ENCODE peak calls at places on chromosome 14, in nine cellular contexts. One of them, this sample, is unnamed.

GRCh38 chr14:100486025-100486828 is 101.0 kb downstream of the BEGAIN start:
- DNase-seq in EL: peak; percentile 89
- DNase-seq in endothelial cell: peak; percentile 87
- DNase-seq in activated T-cell treated with anti-CD3 and anti-CD28 coated beads, Interleukin-2, amount 50 U/mL, for 72 hours: peak; percentile 61
- DNase-seq in COR-L47: peak; percentile 91
- DNase-seq in activated CD4-positive, CD25-positive, alpha-beta regulatory T cell: no peak
- DNase-seq in body of pancreas: peak; percentile 75
- DNase-seq in fibroblast of mammary gland: peak; percentile 86
- DNase-seq in activated CD4-positive, alpha-beta T cell treated with anti-CD3 and anti-CD28 coated beads, Interleukin-2, amount 10 ng/mL, durations not matched to agents 7 days and 5 days: peak; percentile 82
- DNase-seq in this sample: peak; percentile 39

GRCh38 chr14:104109731-104110361 is 24.3 kb downstream of the ASPG start:
- DNase-seq in EL: no peak
- DNase-seq in body of pancreas: peak; percentile 4
- DNase-seq in activated CD4-positive, CD25-positive, alpha-beta regulatory T cell: no peak
- DNase-seq in activated T-cell treated with anti-CD3 and anti-CD28 coated beads, Interleukin-2, amount 50 U/mL, for 72 hours: no peak
- DNase-seq in COR-L47: no peak
- DNase-seq in fibroblast of mammary gland: no peak
- DNase-seq in endothelial cell: no peak
- DNase-seq in activated CD4-positive, alpha-beta T cell treated with anti-CD3 and anti-CD28 coated beads, Interleukin-2, amount 10 ng/mL, durations not matched to agents 7 days and 5 days: no peak
- DNase-seq in this sample: no peak

GRCh38 chr14:102223682-102224081 is 81.3 kb downstream of the MOK start:
- DNase-seq in EL: no peak
- DNase-seq in activated T-cell treated with anti-CD3 and anti-CD28 coated beads, Interleukin-2, amount 50 U/mL, for 72 hours: no peak
- DNase-seq in activated CD4-positive, alpha-beta T cell treated with anti-CD3 and anti-CD28 coated beads, Interleukin-2, amount 10 ng/mL, durations not matched to agents 7 days and 5 days: no peak
- DNase-seq in body of pancreas: no peak
- DNase-seq in COR-L47: no peak
- DNase-seq in endothelial cell: no peak
- DNase-seq in activated CD4-positive, CD25-positive, alpha-beta regulatory T cell: no peak
- DNase-seq in fibroblast of mammary gland: no peak
- DNase-seq in this sample: no peak

GRCh38 chr14:90293766-90294471 is 37.6 kb downstream of the PSMC1 start:
- DNase-seq in EL: no peak
- DNase-seq in activated T-cell treated with anti-CD3 and anti-CD28 coated beads, Interleukin-2, amount 50 U/mL, for 72 hours: no peak
- DNase-seq in activated CD4-positive, CD25-positive, alpha-beta regulatory T cell: no peak
- DNase-seq in endothelial cell: no peak
- DNase-seq in COR-L47: no peak
- DNase-seq in fibroblast of mammary gland: no peak
- DNase-seq in body of pancreas: no peak
- DNase-seq in activated CD4-positive, alpha-beta T cell treated with anti-CD3 and anti-CD28 coated beads, Interleukin-2, amount 10 ng/mL, durations not matched to agents 7 days and 5 days: no peak
- DNase-seq in this sample: no peak

GRCh38 chr14:69017706-69018105 is 38.6 kb upstream of the ACTN1 start:
- DNase-seq in EL: no peak
- DNase-seq in endothelial cell: no peak
- DNase-seq in fibroblast of mammary gland: no peak
- DNase-seq in activated CD4-positive, alpha-beta T cell treated with anti-CD3 and anti-CD28 coated beads, Interleukin-2, amount 10 ng/mL, durations not matched to agents 7 days and 5 days: no peak
- DNase-seq in COR-L47: no peak
- DNase-seq in body of pancreas: no peak
- DNase-seq in activated T-cell treated with anti-CD3 and anti-CD28 coated beads, Interleukin-2, amount 50 U/mL, for 72 hours: no peak
- DNase-seq in activated CD4-positive, CD25-positive, alpha-beta regulatory T cell: no peak
- DNase-seq in this sample: no peak

GRCh38 chr14:83053022-83053710 is 1519.5 kb upstream of the SEL1L start:
- DNase-seq in body of pancreas: no peak
- DNase-seq in endothelial cell: no peak
- DNase-seq in EL: no peak
- DNase-seq in activated CD4-positive, alpha-beta T cell treated with anti-CD3 and anti-CD28 coated beads, Interleukin-2, amount 10 ng/mL, durations not matched to agents 7 days and 5 days: no peak
- DNase-seq in activated T-cell treated with anti-CD3 and anti-CD28 coated beads, Interleukin-2, amount 50 U/mL, for 72 hours: no peak
- DNase-seq in activated CD4-positive, CD25-positive, alpha-beta regulatory T cell: no peak
- DNase-seq in fibroblast of mammary gland: no peak
- DNase-seq in COR-L47: no peak
- DNase-seq in this sample: no peak

GRCh38 chr14:90378249-90378648 is 18.6 kb upstream of the CALM1 start:
- DNase-seq in COR-L47: no peak
- DNase-seq in EL: no peak
- DNase-seq in endothelial cell: no peak
- DNase-seq in fibroblast of mammary gland: no peak
- DNase-seq in body of pancreas: no peak
- DNase-seq in activated CD4-positive, CD25-positive, alpha-beta regulatory T cell: no peak
- DNase-seq in activated T-cell treated with anti-CD3 and anti-CD28 coated beads, Interleukin-2, amount 50 U/mL, for 72 hours: no peak
- DNase-seq in activated CD4-positive, alpha-beta T cell treated with anti-CD3 and anti-CD28 coated beads, Interleukin-2, amount 10 ng/mL, durations not matched to agents 7 days and 5 days: no peak
- DNase-seq in this sample: no peak

GRCh38 chr14:66396165-66396564 is 90.0 kb upstream of the CCDC196 start:
- DNase-seq in body of pancreas: no peak
- DNase-seq in fibroblast of mammary gland: no peak
- DNase-seq in EL: no peak
- DNase-seq in endothelial cell: no peak
- DNase-seq in COR-L47: no peak
- DNase-seq in activated T-cell treated with anti-CD3 and anti-CD28 coated beads, Interleukin-2, amount 50 U/mL, for 72 hours: no peak
- DNase-seq in activated CD4-positive, alpha-beta T cell treated with anti-CD3 and anti-CD28 coated beads, Interleukin-2, amount 10 ng/mL, durations not matched to agents 7 days and 5 days: no peak
- DNase-seq in activated CD4-positive, CD25-positive, alpha-beta regulatory T cell: no peak
- DNase-seq in this sample: no peak

GRCh38 chr14:44531648-44532047 is 24.6 kb upstream of the FSCB start:
- DNase-seq in activated T-cell treated with anti-CD3 and anti-CD28 coated beads, Interleukin-2, amount 50 U/mL, for 72 hours: no peak
- DNase-seq in endothelial cell: no peak
- DNase-seq in COR-L47: no peak
- DNase-seq in activated CD4-positive, CD25-positive, alpha-beta regulatory T cell: no peak
- DNase-seq in EL: no peak
- DNase-seq in body of pancreas: no peak
- DNase-seq in activated CD4-positive, alpha-beta T cell treated with anti-CD3 and anti-CD28 coated beads, Interleukin-2, amount 10 ng/mL, durations not matched to agents 7 days and 5 days: no peak
- DNase-seq in fibroblast of mammary gland: peak; percentile 0
- DNase-seq in this sample: no peak

GRCh38 chr14:104685216-104685997 is 4.0 kb upstream of the INF2 start:
- DNase-seq in activated CD4-positive, CD25-positive, alpha-beta regulatory T cell: no peak
- DNase-seq in activated T-cell treated with anti-CD3 and anti-CD28 coated beads, Interleukin-2, amount 50 U/mL, for 72 hours: no peak
- DNase-seq in activated CD4-positive, alpha-beta T cell treated with anti-CD3 and anti-CD28 coated beads, Interleukin-2, amount 10 ng/mL, durations not matched to agents 7 days and 5 days: no peak
- DNase-seq in endothelial cell: no peak
- DNase-seq in fibroblast of mammary gland: no peak
- DNase-seq in COR-L47: no peak
- DNase-seq in body of pancreas: no peak
- DNase-seq in EL: no peak
- DNase-seq in this sample: no peak

GRCh38 chr14:23361320-23361719 is 3.7 kb downstream of the EFS start:
- DNase-seq in COR-L47: no peak
- DNase-seq in fibroblast of mammary gland: peak; percentile 60
- DNase-seq in EL: no peak
- DNase-seq in activated T-cell treated with anti-CD3 and anti-CD28 coated beads, Interleukin-2, amount 50 U/mL, for 72 hours: peak; percentile 18
- DNase-seq in activated CD4-positive, CD25-positive, alpha-beta regulatory T cell: no peak
- DNase-seq in body of pancreas: no peak
- DNase-seq in endothelial cell: no peak
- DNase-seq in activated CD4-positive, alpha-beta T cell treated with anti-CD3 and anti-CD28 coated beads, Interleukin-2, amount 10 ng/mL, durations not matched to agents 7 days and 5 days: no peak
- DNase-seq in this sample: peak; percentile 37